ENCODE peak calls at places on chromosomes 7 and 10, in four cellular contexts. U, A, I and Q are unnamed samples.

GRCh38 chr10:78211476-78212110 is 177.9 kb downstream of the RPS24 start:
- DNase-seq in I (no peak), A (no peak), U (no peak), Q (peak; percentile 71)

GRCh38 chr7:126685018-126685573 is 567.6 kb downstream of the GRM8 start:
- DNase-seq in I (no peak), U (no peak), A (no peak), Q (no peak)

GRCh38 chr7:30436046-30436445 is 42.5 kb downstream of the NOD1 start:
- DNase-seq in U (no peak), I (no peak), A (no peak), Q (no peak)

GRCh38 chr10:43962346-43963191 is 313.9 kb upstream of the ZNF32 start:
- DNase-seq in I (peak; percentile 22), U (no peak), A (no peak), Q (no peak)

GRCh38 chr10:2137549-2138174 is 400.3 kb upstream of the ADARB2 start:
- DNase-seq in U (no peak), I (peak; percentile 54), A (no peak), Q (no peak)

GRCh38 chr10:75512534-75512933 is 81.1 kb downstream of the LRMDA start:
- DNase-seq in I (no peak), U (no peak), A (no peak), Q (no peak)

GRCh38 chr10:89690027-89690426 is 11.4 kb upstream of the KIF20B start:
- DNase-seq in A (no peak), I (no peak), U (no peak), Q (no peak)

GRCh38 chr10:11611248-11612003 is at the start of gene USP6NL:
- DNase-seq in A (no peak), I (peak; percentile 86), U (peak; percentile 92), Q (peak; percentile 96)

GRCh38 chr10:5534880-5535856 is 10.4 kb downstream of the CALML3 start:
- DNase-seq in I (no peak), U (no peak), A (no peak), Q (no peak)

GRCh38 chr7:91554893-91555292 is 290.7 kb downstream of the FZD1 start:
- DNase-seq in I (no peak), A (no peak), U (peak; percentile 66), Q (no peak)

GRCh38 chr7:11698273-11698930 is 133.6 kb downstream of the THSD7A start:
- DNase-seq in U (no peak), A (no peak), I (no peak), Q (no peak)

GRCh38 chr10:15461353-15462108 is 90.4 kb upstream of the FAM171A1 start:
- DNase-seq in U (peak; percentile 52), A (no peak), I (no peak), Q (peak; percentile 15)

GRCh38 chr7:23383225-23383624 is 84.1 kb downstream of the MALSU1 start:
- DNase-seq in I (no peak), U (no peak), A (no peak), Q (no peak)

GRCh38 chr10:80443531-80443974 is 10.6 kb upstream of the TSPAN14 start:
- DNase-seq in A (no peak), U (peak; percentile 43), I (no peak), Q (peak; percentile 75)

GRCh38 chr10:37872955-37873354 is 15.5 kb upstream of the ZNF248 start:
- DNase-seq in I (no peak), U (no peak), A (no peak), Q (no peak)

GRCh38 chr7:65239707-65240352 is 133.8 kb upstream of the ZNF92 start:
- DNase-seq in U (no peak), I (peak; percentile 81), A (no peak), Q (peak; percentile 98)

GRCh38 chr7:140509789-140510188 is 30.5 kb upstream of the MKRN1 start:
- DNase-seq in I (no peak), U (no peak), A (no peak), Q (no peak)

GRCh38 chr10:106189254-106189653 is 975.3 kb downstream of the SORCS1 start:
- DNase-seq in A (no peak), U (no peak), I (peak; percentile 53), Q (peak; percentile 20)

GRCh38 chr7:156222151-156222550 is 409.9 kb upstream of the SHH start:
- DNase-seq in A (no peak), U (no peak), I (peak; percentile 7), Q (no peak)

GRCh38 chr7:30285067-30285530 is 702 bp downstream of the ZNRF2 start:
- DNase-seq in I (no peak), A (no peak), U (peak; percentile 47), Q (peak; percentile 74)

GRCh38 chr7:142767451-142767850 is 3.3 kb upstream of the PRSS2 start:
- DNase-seq in I (no peak), U (no peak), A (no peak), Q (no peak)

GRCh38 chr7:110911632-110912031 is 179.3 kb upstream of the LRRN3 start:
- DNase-seq in A (no peak), U (no peak), I (no peak), Q (no peak)

GRCh38 chr7:33646992-33647391 is 258.3 kb upstream of the BMPER start:
- DNase-seq in U (no peak), I (no peak), A (no peak), Q (no peak)

GRCh38 chr10:26467639-26468038 is 29.5 kb downstream of the APBB1IP start:
- DNase-seq in I (no peak), A (no peak), U (no peak), Q (no peak)

GRCh38 chr10:97690138-97690537 is 3.1 kb upstream of the AVPI1 start:
- DNase-seq in I (no peak), A (no peak), U (no peak), Q (no peak)

GRCh38 chr7:92244803-92245486 is 769 bp downstream of the KRIT1 start:
- DNase-seq in U (no peak), I (no peak), A (no peak), Q (no peak)

GRCh38 chr10:116567335-116567734 is 21.6 kb downstream of the PNLIP start:
- DNase-seq in A (no peak), U (no peak), I (no peak), Q (no peak)
- TF ChIP-seq USF2 in A (no peak), U (no peak), I (no peak), Q (no peak)

GRCh38 chr10:125982256-125982948 is 86.0 kb downstream of the FANK1 start:
- DNase-seq in A (peak; percentile 35), U (no peak), I (no peak), Q (peak; percentile 78)
- TF ChIP-seq MAX in A (no peak), U (no peak), I (no peak), Q (no peak)

GRCh38 chr7:25456467-25457171 is 228.3 kb upstream of the NPVF start:
- DNase-seq in I (no peak), A (no peak), U (no peak), Q (peak; percentile 33)
- TF ChIP-seq NRF1 in I (no peak), A (no peak), U (no peak), Q (no peak)

GRCh38 chr7:73715648-73716317 is 3.7 kb downstream of the STX1A start:
- DNase-seq in A (no peak), I (no peak), U (peak; percentile 87), Q (no peak)
- TF ChIP-seq USF2 in A (no peak), I (no peak), U (no peak), Q (no peak)

GRCh38 chr7:128938524-128939074 is 872 bp downstream of the IRF5 start:
- DNase-seq in A (no peak), I (no peak), U (peak; percentile 62), Q (peak; percentile 70)

GRCh38 chr7:128939075-128939860 is 1.5 kb downstream of the IRF5 start:
- DNase-seq in I (no peak), A (peak; percentile 65), U (no peak), Q (peak; percentile 35)

GRCh38 chr7:128941323-128941890 is 3.7 kb downstream of the IRF5 start:
- DNase-seq in U (no peak), A (no peak), I (peak; percentile 42), Q (peak; percentile 32)

GRCh38 chr7:128940494-128941322 is 3.0 kb downstream of the IRF5 start:
- DNase-seq in A (peak; percentile 66), U (no peak), I (peak; percentile 50), Q (peak; percentile 39)

GRCh38 chr7:128939861-128940410 is 2.2 kb downstream of the IRF5 start:
- DNase-seq in A (no peak), U (peak; percentile 49), I (no peak), Q (peak; percentile 47)
- TF ChIP-seq MAX in A (peak; percentile 61), U (no peak), I (no peak), Q (no peak)